ENCODE peak calls at places on chromosomes 5 and 9, in six cellular contexts. O, N, X, Q, H and B are unnamed samples.

GRCh38 chr5:115583474-115583873 is 18.8 kb downstream of the TICAM2 start:
- DNase-seq in O (peak), N (no peak), X (peak), Q (no peak), H (peak), B (peak)

GRCh38 chr5:17065468-17065867 is 129.4 kb upstream of the MYO10 start:
- DNase-seq in O (no peak), N (no peak), X (no peak), Q (no peak), H (no peak), B (no peak)

GRCh38 chr9:113152699-113153098 is 1.9 kb downstream of the SLC31A2 start:
- DNase-seq in O (no peak), N (no peak), X (no peak), Q (no peak), H (no peak), B (no peak)

GRCh38 chr9:22117511-22118388 is 108.6 kb upstream of the CDKN2B start:
- DNase-seq in O (no peak), N (no peak), X (peak), Q (no peak), H (peak), B (no peak)

GRCh38 chr5:151954271-151954670 is 29.6 kb upstream of the GLRA1 start:
- DNase-seq in O (no peak), N (no peak), X (no peak), Q (no peak), H (no peak), B (no peak)

GRCh38 chr9:88266416-88266815 is 121.8 kb upstream of the SPIN1 start:
- DNase-seq in O (no peak), N (no peak), X (no peak), Q (no peak), H (no peak), B (no peak)

GRCh38 chr5:43017438-43017820 is 22.7 kb downstream of the ANXA2R start:
- DNase-seq in O (no peak), N (no peak), X (peak), Q (no peak), H (peak), B (no peak)

GRCh38 chr5:77138981-77139380 is 51.9 kb upstream of the ZBED3 start:
- DNase-seq in O (no peak), N (no peak), X (peak), Q (peak), H (peak), B (no peak)

GRCh38 chr5:128084228-128085167 is 932 bp downstream of the SLC12A2 start:
- DNase-seq in O (no peak), N (peak), X (peak), Q (peak), H (no peak), B (no peak)

GRCh38 chr5:72467987-72468386 is 39.2 kb downstream of the ZNF366 start:
- DNase-seq in O (peak), N (no peak), X (peak), Q (no peak), H (peak), B (no peak)

GRCh38 chr5:137498301-137498735 is 808 bp downstream of the SPOCK1 start:
- DNase-seq in O (no peak), N (peak), X (peak), Q (peak), H (no peak), B (no peak)

GRCh38 chr5:165616550-165617430 is 2111.4 kb downstream of the MAT2B start:
- DNase-seq in O (no peak), N (no peak), X (peak), Q (no peak), H (peak), B (no peak)

GRCh38 chr5:149433524-149434131 is 54.5 kb upstream of the IL17B start:
- DNase-seq in O (no peak), N (no peak), X (no peak), Q (no peak), H (no peak), B (no peak)

GRCh38 chr5:71757590-71758543 is 38.8 kb downstream of the CARTPT start:
- DNase-seq in O (peak), N (no peak), X (peak), Q (peak), H (peak), B (peak)

GRCh38 chr5:78405820-78406750 is 45.7 kb downstream of the SCAMP1 start:
- DNase-seq in O (no peak), N (no peak), X (peak), Q (no peak), H (peak), B (no peak)

GRCh38 chr5:124902097-124902821 is 155.8 kb upstream of the ZNF608 start:
- DNase-seq in O (no peak), N (no peak), X (peak), Q (peak), H (peak), B (peak)

GRCh38 chr5:22649076-22649475 is 204.1 kb downstream of the CDH12 start:
- DNase-seq in O (no peak), N (no peak), X (no peak), Q (peak), H (peak), B (no peak)

GRCh38 chr5:79070002-79070567 is 518 bp downstream of the BHMT2 start:
- DNase-seq in O (no peak), N (no peak), X (peak), Q (peak), H (peak), B (peak)

GRCh38 chr5:61330341-61330878 is 1.6 kb upstream of the ZSWIM6 start:
- DNase-seq in O (no peak), N (no peak), X (peak), Q (no peak), H (peak), B (no peak)

GRCh38 chr5:143896981-143897380 is 85.0 kb downstream of the HMHB1 start:
- DNase-seq in O (no peak), N (no peak), X (peak), Q (peak), H (peak), B (no peak)

GRCh38 chr5:56587381-56588124 is 227.8 kb upstream of the MAP3K1 start:
- DNase-seq in O (no peak), N (no peak), X (no peak), Q (no peak), H (no peak), B (no peak)

GRCh38 chr9:137758067-137758466 is 119.5 kb upstream of the CACNA1B start:
- DNase-seq in O (no peak), N (no peak), X (no peak), Q (no peak), H (no peak), B (no peak)

GRCh38 chr9:90189306-90189705 is 453.3 kb downstream of the DIRAS2 start:
- DNase-seq in O (no peak), N (no peak), X (no peak), Q (no peak), H (no peak), B (no peak)

GRCh38 chr5:14706615-14707021 is 42.1 kb downstream of the OTULIN start:
- DNase-seq in O (peak), N (no peak), X (peak), Q (no peak), H (peak), B (peak)

GRCh38 chr9:131234799-131235479 is 41.4 kb downstream of the FAM78A start:
- DNase-seq in O (no peak), N (no peak), X (no peak), Q (no peak), H (no peak), B (no peak)

GRCh38 chr5:172389578-172390112 is 64.7 kb downstream of the SH3PXD2B start:
- DNase-seq in O (no peak), N (no peak), X (no peak), Q (no peak), H (no peak), B (no peak)
- TF ChIP-seq CTCF in O (peak), N (no peak), X (no peak), Q (peak), H (peak), B (peak)

DNA sequence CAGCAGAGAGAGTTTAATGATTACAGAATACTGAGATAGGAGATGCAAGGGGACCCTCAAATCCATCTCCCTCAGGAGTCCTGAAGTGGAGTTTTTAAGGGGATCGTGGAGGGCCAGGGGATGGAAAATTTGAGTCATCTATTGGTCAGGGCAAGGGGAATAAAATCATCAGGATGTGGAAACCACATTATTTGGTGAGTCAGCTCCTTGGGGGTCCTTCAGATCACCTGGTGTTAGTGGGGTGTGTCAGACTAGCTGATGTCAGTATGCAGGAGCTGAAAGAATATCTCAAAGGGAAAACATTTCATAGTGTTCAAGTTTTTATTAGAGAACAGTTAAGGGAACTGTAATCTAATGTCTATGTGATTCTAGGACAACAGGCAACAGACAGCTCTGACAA is 183.0 kb upstream of the FTMT start:
- DNase-seq in O (no peak), N (no peak), X (peak), Q (no peak), H (peak), B (no peak)
- H3K4me3 ChIP-seq in O (no peak), N (no peak), X (no peak), Q (no peak), H (no peak), B (no peak)

GRCh38 chr5:133347039-133347438 is 265.3 kb downstream of the FSTL4 start:
- DNase-seq in O (no peak), N (no peak), X (no peak), Q (peak), H (no peak), B (no peak)
- TF ChIP-seq CTCF in O (no peak), N (no peak), X (no peak), Q (peak), H (no peak), B (peak)

GRCh38 chr9:127741831-127742434 is 6.8 kb upstream of the TOR2A start:
- DNase-seq in O (no peak), N (peak), X (no peak), Q (peak), H (peak), B (no peak)
- H3K4me3 ChIP-seq in O (no peak), N (peak), X (no peak), Q (no peak), H (no peak), B (peak)

GRCh38 chr5:113202904-113203716 is 226.5 kb downstream of the DCP2 start:
- DNase-seq in O (no peak), N (no peak), X (peak), Q (peak), H (peak), B (no peak)

GRCh38 chr5:113201715-113202114 is 225.1 kb downstream of the DCP2 start:
- DNase-seq in O (no peak), N (no peak), X (no peak), Q (no peak), H (no peak), B (no peak)

GRCh38 chr5:113204525-113205161 is 228.0 kb downstream of the DCP2 start:
- DNase-seq in O (no peak), N (no peak), X (peak), Q (peak), H (peak), B (no peak)

GRCh38 chr5:113205323-113205722 is 228.7 kb downstream of the DCP2 start:
- DNase-seq in O (no peak), N (no peak), X (peak), Q (no peak), H (no peak), B (no peak)

DNA sequence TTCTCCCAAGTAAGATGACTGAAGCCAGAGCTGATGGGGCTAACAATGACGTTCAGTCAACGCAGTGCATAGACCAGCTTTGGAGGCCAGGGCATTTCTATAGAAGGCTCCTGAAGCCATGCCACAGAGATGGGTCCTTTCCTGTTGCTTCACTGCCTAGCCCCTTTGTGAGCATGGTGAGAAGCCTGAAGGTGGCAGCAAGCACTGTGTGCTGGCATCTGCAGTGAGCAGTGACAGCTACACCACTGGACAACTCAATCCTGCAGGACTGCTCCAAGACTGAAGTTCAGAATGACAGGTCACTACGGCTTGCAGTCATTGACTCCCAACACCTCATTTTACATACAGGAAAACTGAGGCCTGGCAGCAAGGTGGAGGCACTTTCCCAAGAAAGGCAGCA is 229.0 kb downstream of the TSSK1B start:
- DNase-seq in O (no peak), N (no peak), X (no peak), Q (no peak), H (no peak), B (no peak)
- TF ChIP-seq CTCF in O (peak), N (no peak), X (peak), Q (peak), H (no peak), B (peak)

GRCh38 chr5:168721354-168721753 is 142.2 kb upstream of the PANK3 start:
- DNase-seq in O (no peak), N (no peak), X (no peak), Q (no peak), H (no peak), B (no peak)

GRCh38 chr5:168723037-168723436 is 143.9 kb upstream of the PANK3 start:
- DNase-seq in O (no peak), N (no peak), X (no peak), Q (no peak), H (no peak), B (no peak)

GRCh38 chr5:168721966-168722365 is 142.8 kb upstream of the PANK3 start:
- DNase-seq in O (no peak), N (no peak), X (no peak), Q (no peak), H (no peak), B (no peak)

GRCh38 chr5:168726342-168726741 is 147.2 kb upstream of the PANK3 start:
- DNase-seq in O (no peak), N (no peak), X (no peak), Q (no peak), H (no peak), B (no peak)

DNA sequence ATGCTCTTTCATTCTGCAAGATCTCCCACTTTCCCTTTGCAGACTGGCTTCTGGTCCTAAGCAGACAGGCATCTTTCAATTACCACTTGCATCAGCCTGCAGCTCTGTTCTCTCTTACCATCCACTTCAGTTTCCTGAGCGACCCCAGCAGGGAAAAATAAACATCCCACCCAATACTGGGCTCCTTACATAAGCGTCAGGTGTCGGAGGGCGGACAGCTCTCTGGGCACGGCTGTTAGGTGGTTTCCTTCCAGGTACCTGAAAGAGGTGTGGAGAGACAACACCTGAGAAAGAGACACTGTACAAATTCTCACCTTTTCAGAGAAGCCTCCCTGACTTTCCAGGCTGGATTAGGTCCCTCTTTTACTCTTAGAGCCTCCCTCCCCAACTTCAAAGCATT is 145.1 kb upstream of the PANK3 start:
- DNase-seq in O (no peak), N (no peak), X (no peak), Q (no peak), H (no peak), B (no peak)
- H3K4me3 ChIP-seq in O (no peak), N (no peak), X (no peak), Q (no peak), H (no peak), B (no peak)

GRCh38 chr5:122291000-122291592 is 20.9 kb upstream of the SNCAIP start:
- DNase-seq in O (no peak), N (no peak), X (peak), Q (no peak), H (no peak), B (no peak)
- TF ChIP-seq CTCF in O (no peak), N (no peak), X (no peak), Q (no peak), H (no peak), B (no peak)

DNA sequence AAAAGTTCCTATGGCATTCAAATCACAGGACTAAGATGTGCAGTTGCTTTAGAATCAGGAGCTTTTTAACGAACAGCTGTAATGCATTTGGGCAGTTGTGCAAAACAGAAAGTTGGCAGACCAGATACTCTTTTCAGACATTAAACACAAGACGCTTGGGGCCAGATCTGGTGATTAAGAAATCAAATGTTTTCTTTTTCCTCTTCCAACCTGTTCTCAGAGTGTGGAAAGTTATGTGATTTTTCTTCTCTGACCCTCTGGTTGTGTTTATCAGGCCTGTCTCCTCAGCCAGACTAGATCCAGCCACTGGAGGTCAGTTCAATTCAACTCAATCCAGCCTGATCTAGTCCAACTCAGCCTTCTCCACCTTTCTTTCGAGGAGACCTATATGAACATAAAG is 298.5 kb upstream of the PCSK5 start:
- DNase-seq in O (no peak), N (no peak), X (no peak), Q (no peak), H (no peak), B (no peak)
- H3K4me3 ChIP-seq in O (no peak), N (no peak), X (no peak), Q (no peak), H (no peak), B (no peak)

GRCh38 chr5:150766265-150766664 is 7.4 kb upstream of the DCTN4 start:
- DNase-seq in O (no peak), N (no peak), X (no peak), Q (no peak), H (no peak), B (no peak)

GRCh38 chr5:150763023-150763793 is 4.4 kb upstream of the DCTN4 start:
- DNase-seq in O (peak), N (no peak), X (peak), Q (peak), H (peak), B (no peak)

GRCh38 chr5:150764530-150764929 is 5.7 kb upstream of the DCTN4 start:
- DNase-seq in O (no peak), N (no peak), X (no peak), Q (no peak), H (no peak), B (no peak)

GRCh38 chr5:150765019-150765788 is 6.4 kb upstream of the DCTN4 start:
- DNase-seq in O (no peak), N (no peak), X (no peak), Q (no peak), H (no peak), B (no peak)

DNA sequence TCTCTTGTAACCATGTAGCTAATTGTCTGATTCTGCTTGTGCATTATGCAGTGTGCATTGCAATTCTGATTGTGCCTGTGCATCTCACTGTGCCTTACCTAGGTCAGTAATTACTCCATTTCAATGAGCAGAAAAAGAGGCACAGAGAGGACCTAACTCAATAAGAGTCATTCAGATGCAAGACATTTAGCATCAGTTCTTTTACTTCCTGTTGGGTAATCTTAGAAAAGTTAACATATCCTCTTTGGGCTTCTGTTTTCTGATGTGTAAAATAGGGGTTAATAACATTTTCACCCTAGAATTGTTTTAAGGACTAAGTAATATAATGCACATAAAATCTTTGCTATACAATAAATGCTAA is 7.0 kb upstream of the DCTN4 start:
- DNase-seq in O (no peak), N (no peak), X (no peak), Q (no peak), H (no peak), B (no peak)
- TF ChIP-seq CTCF in O (no peak), N (no peak), X (no peak), Q (no peak), H (no peak), B (no peak)

GRCh38 chr5:88665750-88666215 is 217.2 kb downstream of the MEF2C start:
- DNase-seq in O (no peak), N (peak), X (no peak), Q (no peak), H (no peak), B (no peak)

GRCh38 chr5:88664630-88665029 is 218.4 kb downstream of the MEF2C start:
- DNase-seq in O (no peak), N (no peak), X (no peak), Q (no peak), H (no peak), B (no peak)

GRCh38 chr5:88669314-88669713 is 213.7 kb downstream of the MEF2C start:
- DNase-seq in O (no peak), N (no peak), X (no peak), Q (no peak), H (no peak), B (no peak)

GRCh38 chr5:88666761-88667186 is 216.2 kb downstream of the MEF2C start:
- DNase-seq in O (no peak), N (no peak), X (peak), Q (no peak), H (no peak), B (no peak)

DNA sequence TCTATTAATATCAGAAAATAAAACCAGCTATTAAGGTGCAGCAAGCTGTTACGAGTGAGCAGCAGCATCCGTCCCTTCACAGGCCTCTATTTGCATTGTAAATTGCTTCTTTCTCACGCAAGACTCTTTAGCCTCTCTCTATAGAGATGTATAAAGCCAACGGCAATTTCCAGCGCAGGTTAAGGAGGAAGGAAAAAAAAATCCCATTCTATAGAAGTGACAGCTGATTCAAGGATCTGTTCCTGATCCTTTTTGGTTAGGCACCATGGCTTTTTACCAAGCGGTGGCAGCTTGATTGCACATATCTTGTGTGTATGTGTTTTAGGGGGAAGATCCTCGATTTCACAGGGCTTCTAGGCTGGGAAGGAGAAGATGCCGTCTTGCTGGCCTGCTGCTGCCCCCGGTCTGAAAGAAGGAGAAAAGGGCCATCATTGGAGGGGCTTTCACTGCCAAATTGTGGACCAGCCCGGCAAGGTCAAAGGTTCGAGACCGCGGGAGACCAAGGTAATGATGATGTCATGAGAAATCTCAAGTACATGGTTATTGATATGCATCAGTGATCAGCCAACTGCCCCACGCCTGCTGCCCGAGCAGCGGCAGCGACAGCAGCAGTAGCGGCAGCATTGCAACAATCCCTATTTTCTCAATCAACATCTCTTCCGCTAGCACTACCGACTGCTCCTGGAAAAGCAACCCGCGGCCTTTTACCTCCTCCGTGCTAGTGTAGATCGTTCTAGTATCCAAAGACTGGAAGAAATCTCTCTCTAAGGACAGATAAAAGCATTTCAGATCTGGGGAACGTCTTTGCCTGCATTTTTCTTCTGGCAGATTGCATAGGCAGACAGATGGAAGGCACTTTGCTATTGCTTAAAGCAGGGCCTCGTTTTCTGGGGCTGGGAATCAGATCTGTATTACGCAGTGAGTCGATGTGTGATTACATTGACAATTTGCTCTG is 215.5 kb downstream of the MEF2C start:
- DNase-seq in O (no peak), N (no peak), X (no peak), Q (no peak), H (no peak), B (no peak)
- H3K4me3 ChIP-seq in O (no peak), N (peak), X (peak), Q (no peak), H (peak), B (no peak)